ENCODE peak calls at places on chromosome 10, in five cellular contexts. V is stimulated activated CD8-positive, alpha-beta memory T cell treated with anti-CD3 and anti-CD28 coated beads, Interleukin-12 subunit alpha, Interleukin-12 subunit beta, amount 100 ng/mL, for 1 hour; Y is OCI-M1; G is GM23248; C is heart right ventricle. P is an unnamed sample.

GRCh38 chr10:123665371-123666286 is 526 bp upstream of the GPR26 start:
- DNase-seq in V (no peak), Y (no peak), G (no peak), C (no peak), P (no peak)

GRCh38 chr10:71337219-71337625 is 18.2 kb downstream of the SLC29A3 start:
- DNase-seq in V (no peak), Y (no peak), G (no peak), C (no peak), P (no peak)

GRCh38 chr10:19098803-19099202 is 50.2 kb downstream of the MALRD1 start:
- DNase-seq in V (no peak), Y (no peak), G (no peak), C (no peak), P (no peak)

GRCh38 chr10:35363587-35363986 is 27.3 kb downstream of the CCNY start:
- DNase-seq in V (no peak), Y (no peak), G (no peak), C (no peak), P (no peak)

GRCh38 chr10:45410489-45410806 is 36.4 kb downstream of the ALOX5 start:
- DNase-seq in V (no peak), Y (peak), G (no peak), C (no peak), P (no peak)

GRCh38 chr10:43125881-43126731 is 12.1 kb upstream of the CSGALNACT2 start:
- DNase-seq in V (no peak), Y (no peak), G (no peak), C (peak), P (peak)

GRCh38 chr10:80542053-80542452 is 4.4 kb downstream of the SH2D4B start:
- DNase-seq in V (no peak), Y (no peak), G (no peak), C (no peak), P (no peak)

GRCh38 chr10:113947138-113948011 is 92.9 kb downstream of the NHLRC2 start:
- DNase-seq in V (no peak), Y (peak), G (no peak), C (peak), P (peak)

GRCh38 chr10:51321968-51322367 is 247.7 kb downstream of the PRKG1 start:
- DNase-seq in V (no peak), Y (no peak), G (peak), C (no peak), P (no peak)